ENCODE peak calls at places on chromosomes 11 and 22, in eight cellular contexts. B is tibial nerve, A is H1, K is sigmoid colon, W is A549, T is K562, C is GM12878, H is stomach. V is an unnamed sample.

GRCh38 chr11:105466582-105467228 is 143.2 kb upstream of the GRIA4 start:
- DNase-seq in K (no peak), C (no peak), A (no peak), H (no peak), T (no peak), W (no peak), B (no peak), V (no peak)

GRCh38 chr11:17405232-17406005 is 17.0 kb upstream of the KCNJ11 start:
- DNase-seq in B (no peak), W (peak; percentile 47), C (no peak), T (no peak), A (no peak), K (peak; percentile 83), H (peak; percentile 91), V (no peak)

GRCh38 chr11:6612816-6613136 is 760 bp upstream of the TAF10 start:
- DNase-seq in H (no peak), C (no peak), B (no peak), W (no peak), K (no peak), T (peak; percentile 37), A (no peak), V (no peak)

GRCh38 chr11:99911116-99911515 is 776.0 kb upstream of the ARHGAP42 start:
- DNase-seq in K (no peak), A (no peak), C (no peak), H (no peak), W (no peak), B (no peak), T (no peak), V (no peak)

GRCh38 chr22:46500201-46500600 is 37.2 kb downstream of the CELSR1 start:
- DNase-seq in C (no peak), B (no peak), T (no peak), W (no peak), H (no peak), K (no peak), A (peak; percentile 54), V (no peak)

GRCh38 chr11:120259988-120260565 is 20.1 kb downstream of the POU2F3 start:
- DNase-seq in B (no peak), H (no peak), T (no peak), W (no peak), K (no peak), A (no peak), C (no peak), V (no peak)

GRCh38 chr11:134289789-134290188 is 13.6 kb downstream of the GLB1L3 start:
- DNase-seq in A (no peak), W (no peak), C (no peak), H (no peak), B (no peak), T (peak; percentile 32), K (no peak), V (no peak)

GRCh38 chr22:24985824-24986214 is 33.3 kb downstream of the KIAA1671 start:
- DNase-seq in W (no peak), B (no peak), A (no peak), T (no peak), C (no peak), K (no peak), H (no peak), V (peak; percentile 43)

GRCh38 chr11:46649180-46649738 is 31.9 kb downstream of the ATG13 start:
- DNase-seq in B (peak; percentile 54), W (no peak), H (no peak), K (peak; percentile 88), A (no peak), C (no peak), T (no peak), V (peak; percentile 87)

GRCh38 chr11:95138448-95138847 is 48.8 kb downstream of the ENDOD1 start:
- DNase-seq in H (no peak), T (no peak), B (no peak), K (no peak), A (no peak), C (no peak), W (no peak), V (no peak)

GRCh38 chr22:42780070-42780540 is 59.4 kb upstream of the A4GALT start:
- DNase-seq in A (peak; percentile 39), K (no peak), T (peak; percentile 47), B (no peak), W (peak; percentile 45), C (peak; percentile 59), H (peak; percentile 51), V (no peak)

GRCh38 chr11:76668362-76669155 is 2.0 kb downstream of the LRRC32 start:
- DNase-seq in T (no peak), B (peak; percentile 6), K (peak; percentile 24), A (no peak), H (no peak), W (no peak), C (no peak), V (peak; percentile 23)

GRCh38 chr11:111672949-111673348 is 70.7 kb downstream of the SIK2 start:
- DNase-seq in B (no peak), T (no peak), W (no peak), H (no peak), K (no peak), A (no peak), C (no peak), V (no peak)

GRCh38 chr11:100637706-100638105 is 49.4 kb upstream of the ARHGAP42 start:
- DNase-seq in W (no peak), H (no peak), C (no peak), B (no peak), A (no peak), K (no peak), T (no peak), V (no peak)

GRCh38 chr11:87290304-87290922 is 252.7 kb downstream of the TMEM135 start:
- DNase-seq in T (peak; percentile 25), A (no peak), K (no peak), W (peak; percentile 42), B (no peak), H (no peak), C (no peak), V (no peak)

GRCh38 chr11:68450711-68451110 is 9.8 kb upstream of the PPP6R3 start:
- DNase-seq in B (no peak), W (no peak), T (no peak), A (no peak), C (no peak), K (no peak), H (no peak), V (peak; percentile 3)

GRCh38 chr22:49824185-49824925 is 3.3 kb downstream of the BRD1 start:
- DNase-seq in H (no peak), T (no peak), W (no peak), K (no peak), C (no peak), A (no peak), B (no peak), V (no peak)

GRCh38 chr22:40289991-40290459 is 56.3 kb upstream of the ADSL start:
- DNase-seq in B (no peak), C (peak; percentile 26), H (peak; percentile 33), T (no peak), K (no peak), W (no peak), A (no peak), V (no peak)

GRCh38 chr11:3375552-3375951 is 3.4 kb downstream of the ZNF195 start:
- DNase-seq in C (no peak), T (no peak), A (no peak), B (no peak), K (no peak), H (no peak), W (no peak), V (no peak)

GRCh38 chr11:126436209-126436608 is 80.7 kb downstream of the ST3GAL4 start:
- DNase-seq in K (no peak), B (no peak), A (no peak), C (no peak), W (no peak), H (no peak), T (no peak), V (no peak)

GRCh38 chr11:57751676-57752253 is at the start of gene BTBD18:
- DNase-seq in C (no peak), H (peak; percentile 56), K (no peak), W (peak; percentile 57), B (no peak), A (no peak), T (no peak), V (no peak)

DNA sequence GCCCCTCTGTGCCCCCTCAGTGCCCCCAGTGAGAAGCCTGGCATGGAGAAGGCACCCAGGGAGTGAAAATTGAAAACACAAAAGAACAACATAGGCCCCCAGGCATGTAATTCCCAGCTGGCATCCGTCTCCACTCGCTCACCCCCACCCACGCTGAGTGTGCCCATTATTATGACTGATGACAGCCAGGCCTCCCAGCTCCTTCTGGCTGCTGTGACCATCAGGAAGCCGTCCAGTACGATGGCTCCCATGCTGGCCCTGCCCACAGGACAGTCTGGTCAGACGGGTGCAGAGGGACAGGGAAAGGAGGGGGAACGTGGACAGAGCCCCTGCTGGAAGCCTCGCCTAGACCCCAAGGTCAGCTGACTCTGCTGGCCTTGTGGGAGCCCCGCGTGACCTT is 30.0 kb downstream of the ELFN2 start:
- DNase-seq in A (no peak), H (no peak), B (no peak), C (no peak), W (no peak), T (no peak), K (no peak), V (no peak)
- TF ChIP-seq POLR2A in A (no peak), H (no peak), B (no peak), C (no peak), W (no peak), T (no peak), K (no peak), V (no peak)

GRCh38 chr11:36162282-36162825 is 126.9 kb downstream of the COMMD9 start:
- DNase-seq in H (no peak), K (no peak), A (no peak), C (no peak), T (no peak), B (no peak), W (no peak), V (no peak)
- TF ChIP-seq EP300 in H (no peak), K (no peak), A (no peak), C (no peak), T (no peak), B (peak; percentile 5), W (no peak), V (no peak)

DNA sequence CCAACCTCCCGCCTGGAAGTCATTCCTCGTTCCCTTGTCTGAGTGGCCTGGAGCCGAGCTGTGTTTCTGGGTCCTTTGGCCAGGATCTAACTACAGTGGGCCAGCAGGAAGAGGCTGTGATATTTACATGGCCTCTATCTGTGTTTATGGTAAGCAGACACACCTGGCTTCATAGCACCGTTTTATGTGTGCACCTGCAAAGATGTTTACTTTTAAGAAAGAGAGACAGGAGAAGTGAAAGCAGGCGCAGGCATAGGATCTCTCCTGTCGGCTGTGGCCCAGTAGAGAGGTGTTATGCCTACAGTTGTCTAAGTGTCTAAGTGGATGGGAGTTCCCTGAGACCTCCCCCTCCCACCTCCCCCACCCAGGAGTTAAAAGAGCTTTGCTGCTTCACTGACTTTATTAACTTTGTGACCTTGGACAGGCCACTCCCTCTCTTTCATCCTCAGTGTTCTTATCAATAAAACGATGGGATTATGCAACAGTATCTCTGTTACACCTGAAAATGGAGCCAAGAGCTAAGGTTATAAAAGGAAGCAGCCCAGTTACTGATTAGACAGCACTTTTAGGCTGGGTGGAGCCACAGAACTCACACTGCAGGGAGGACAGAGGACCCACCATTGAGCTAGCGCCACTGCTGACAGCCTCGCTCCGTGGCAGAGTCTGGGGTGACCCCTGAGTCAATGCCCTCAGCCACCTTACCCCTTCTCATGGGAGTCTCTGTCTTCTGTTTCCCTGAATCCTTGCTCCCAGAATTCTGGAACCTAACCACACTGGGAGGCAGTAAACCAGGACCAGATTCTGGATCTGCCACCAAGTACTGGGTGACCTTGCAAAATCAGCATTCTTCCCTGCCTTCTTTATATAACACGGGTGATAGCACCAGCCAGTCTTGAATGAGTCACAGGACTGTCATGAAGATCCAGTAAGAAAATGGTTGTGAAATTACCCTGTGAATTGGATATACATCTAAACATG is 22.0 kb downstream of the ST14 start:
- DNase-seq in K (no peak), T (no peak), H (peak; percentile 56), A (no peak), B (no peak), C (no peak), W (peak; percentile 27), V (no peak)
- TF ChIP-seq POLR2A in K (peak; percentile 16), T (no peak), H (no peak), A (no peak), B (no peak), C (no peak), W (no peak), V (no peak)

GRCh38 chr11:18540207-18541009 is 13.7 kb upstream of the TSG101 start:
- DNase-seq in W (no peak), K (no peak), H (no peak), B (no peak), T (no peak), A (no peak), C (no peak), V (no peak)
- TF ChIP-seq EP300 in W (no peak), K (no peak), H (no peak), B (no peak), T (no peak), A (no peak), C (no peak), V (no peak)

V was measured in ovary.